ENCODE peak calls at places on chromosomes 3 and 15, in five cellular contexts. X is stimulated activated CD4-positive, alpha-beta T cell treated with anti-CD3 and anti-CD28 coated beads, Interleukin-2, amount 100 ng/mL, for 24 hours; L is neural crest cell; N is cardiac muscle cell; Z is activated gamma-delta T cell treated with Interleukin-2 at 50 U/mL for 16 hours. C is an unnamed sample.

GRCh38 chr3:104805508-104805907 is 561.2 kb upstream of the ALCAM start:
- DNase-seq in X (no peak), L (no peak), N (no peak), Z (no peak), C (no peak)

GRCh38 chr3:168544097-168544957 is 448.6 kb upstream of the GOLIM4 start:
- DNase-seq in X (no peak), L (no peak), N (peak), Z (no peak), C (no peak)

GRCh38 chr15:38127306-38127731 is 125.3 kb upstream of the SPRED1 start:
- DNase-seq in X (no peak), L (no peak), N (peak), Z (no peak), C (no peak)

GRCh38 chr3:159455741-159456181 is 532.9 kb upstream of the IL12A start:
- DNase-seq in X (no peak), L (no peak), N (no peak), Z (no peak), C (no peak)

GRCh38 chr3:37504583-37505357 is 330.4 kb upstream of the LRRFIP2 start:
- DNase-seq in X (no peak), L (no peak), N (no peak), Z (no peak), C (no peak)

GRCh38 chr3:66412176-66412887 is 88.5 kb downstream of the LRIG1 start:
- DNase-seq in X (no peak), L (no peak), N (no peak), Z (no peak), C (no peak)

GRCh38 chr15:43133429-43134156 is at the start of gene TMEM62:
- DNase-seq in X (peak), L (peak), N (peak), Z (peak), C (peak)

GRCh38 chr3:72744330-72744729 is 103.9 kb downstream of the SHQ1 start:
- DNase-seq in X (no peak), L (no peak), N (no peak), Z (no peak), C (no peak)

GRCh38 chr15:47431501-47431900 is 285.8 kb upstream of the SEMA6D start:
- DNase-seq in X (no peak), L (no peak), N (peak), Z (no peak), C (no peak)

GRCh38 chr3:96416549-96417255 is 397.7 kb upstream of the EPHA6 start:
- DNase-seq in X (no peak), L (no peak), N (no peak), Z (no peak), C (no peak)